ENCODE peak calls at places on chromosomes 13 and 19, in four cellular contexts. T is HepG2, M is GM12878, R is H1. F is an unnamed sample.

GRCh38 chr13:50720856-50721663 is 122.4 kb downstream of the DLEU7 start:
- DNase-seq in T (no peak), M (no peak), R (no peak), F (no peak)

GRCh38 chr19:36101550-36102327 is 9.2 kb upstream of the OVOL3 start:
- DNase-seq in T (no peak), M (no peak), R (no peak), F (no peak)

GRCh38 chr13:39998166-39998565 is 342.7 kb downstream of the COG6 start:
- DNase-seq in T (no peak), M (no peak), R (no peak), F (no peak)

GRCh38 chr13:32581177-32581786 is 5.0 kb upstream of the PDS5B start:
- DNase-seq in T (peak), M (no peak), R (no peak), F (no peak)

GRCh38 chr13:105611424-105611823 is 924.0 kb downstream of the EFNB2 start:
- DNase-seq in T (no peak), M (no peak), R (no peak), F (peak)

GRCh38 chr13:74204606-74205312 is 70.6 kb upstream of the KLF12 start:
- DNase-seq in T (no peak), M (no peak), R (no peak), F (no peak)

GRCh38 chr19:36573948-36574726 is 1.0 kb upstream of the ZNF529 start:
- DNase-seq in T (peak), M (no peak), R (no peak), F (no peak)

GRCh38 chr13:94234766-94235165 is 244.7 kb downstream of the DCT start:
- DNase-seq in T (no peak), M (no peak), R (no peak), F (no peak)

GRCh38 chr19:39874404-39874803 is 28.2 kb upstream of the FBL start:
- DNase-seq in T (no peak), M (no peak), R (no peak), F (no peak)

GRCh38 chr19:49890349-49891311 is 6.1 kb downstream of the IL4I1 start:
- DNase-seq in T (no peak), M (no peak), R (peak), F (no peak)

GRCh38 chr19:15114153-15114540 is 6.9 kb downstream of the SYDE1 start:
- DNase-seq in T (no peak), M (no peak), R (no peak), F (no peak)

GRCh38 chr19:56112313-56112709 is 8.8 kb downstream of the ZNF787 start:
- DNase-seq in T (no peak), M (no peak), R (no peak), F (no peak)

GRCh38 chr19:5627395-5627904 is 4.6 kb downstream of the SAFB start:
- DNase-seq in T (no peak), M (peak), R (no peak), F (no peak)

GRCh38 chr13:73820285-73820684 is 313.9 kb downstream of the KLF12 start:
- DNase-seq in T (no peak), M (no peak), R (no peak), F (no peak)

GRCh38 chr19:37334179-37335071 is 36.5 kb upstream of the ZNF527 start:
- DNase-seq in T (no peak), M (peak), R (peak), F (peak)

GRCh38 chr19:19115954-19116353 is 22.3 kb downstream of the TMEM161A start:
- DNase-seq in T (peak), M (no peak), R (peak), F (no peak)

GRCh38 chr13:36345438-36346221 is 564 bp downstream of the SPART start:
- DNase-seq in T (peak), M (no peak), R (peak), F (no peak)

GRCh38 chr19:41123716-41124244 is 9.5 kb downstream of the CYP2F1 start:
- DNase-seq in T (no peak), M (no peak), R (no peak), F (no peak)

GRCh38 chr19:48348039-48348438 is 15.7 kb downstream of the TMEM143 start:
- DNase-seq in T (peak), M (no peak), R (no peak), F (no peak)

GRCh38 chr19:18278521-18279265 is 2.7 kb downstream of the JUND start:
- DNase-seq in T (no peak), M (no peak), R (no peak), F (no peak)

GRCh38 chr13:29858667-29859066 is 8.2 kb upstream of the UBL3 start:
- DNase-seq in T (no peak), M (no peak), R (no peak), F (no peak)

GRCh38 chr19:38701455-38702063 is 42.7 kb downstream of the CAPN12 start:
- DNase-seq in T (peak), M (no peak), R (no peak), F (no peak)

GRCh38 chr13:34750078-34750703 is 191.9 kb upstream of the NBEA start:
- DNase-seq in T (no peak), M (no peak), R (peak), F (no peak)

GRCh38 chr13:34748561-34748960 is 193.5 kb upstream of the NBEA start:
- DNase-seq in T (no peak), M (no peak), R (no peak), F (no peak)

GRCh38 chr13:34747507-34747906 is 194.6 kb upstream of the NBEA start:
- DNase-seq in T (no peak), M (no peak), R (no peak), F (no peak)

GRCh38 chr13:34749046-34749445 is 193.0 kb upstream of the NBEA start:
- DNase-seq in T (no peak), M (no peak), R (no peak), F (no peak)

GRCh38 chr13:34748078-34748477 is 194.0 kb upstream of the NBEA start:
- DNase-seq in T (no peak), M (no peak), R (no peak), F (no peak)
- TF ChIP-seq ZNF274 in T (no peak), M (no peak), R (no peak), F (no peak)

GRCh38 chr13:113599396-113599795 is 14.8 kb downstream of the TFDP1 start:
- DNase-seq in T (no peak), M (no peak), R (no peak), F (no peak)
- TF ChIP-seq SUZ12 in T (no peak), M (no peak), R (no peak), F (no peak)

GRCh38 chr19:13429563-13429962 is 76.7 kb downstream of the CACNA1A start:
- DNase-seq in T (no peak), M (no peak), R (no peak), F (no peak)
- TF ChIP-seq ZNF274 in T (no peak), M (no peak), R (no peak), F (no peak)

GRCh38 chr13:111058796-111059506 is 56.2 kb upstream of the ARHGEF7 start:
- DNase-seq in T (no peak), M (no peak), R (no peak), F (no peak)

GRCh38 chr13:111064661-111065060 is 50.4 kb upstream of the ARHGEF7 start:
- DNase-seq in T (no peak), M (no peak), R (no peak), F (no peak)

GRCh38 chr13:111060237-111060919 is 54.7 kb upstream of the ARHGEF7 start:
- DNase-seq in T (no peak), M (no peak), R (no peak), F (no peak)

GRCh38 chr13:111062305-111062704 is 52.8 kb upstream of the ARHGEF7 start:
- DNase-seq in T (no peak), M (no peak), R (no peak), F (no peak)

GRCh38 chr13:111061338-111062045 is 53.6 kb upstream of the ARHGEF7 start:
- DNase-seq in T (no peak), M (no peak), R (no peak), F (no peak)
- TF ChIP-seq SUZ12 in T (no peak), M (no peak), R (no peak), F (no peak)

GRCh38 chr19:16470911-16471811 is 609 bp downstream of the EPS15L1 start:
- DNase-seq in T (no peak), M (no peak), R (peak), F (no peak)
- TF ChIP-seq ZNF274 in T (peak), M (no peak), R (no peak), F (no peak)